ENCODE peak calls at places on chromosomes 2 and 18, in four cellular contexts. B, Q, T and O are unnamed samples.

GRCh38 chr2:10269711-10270610 is 32.7 kb upstream of the HPCAL1 start:
- DNase-seq in B (no peak), Q (peak), T (no peak), O (no peak)

GRCh38 chr2:161436411-161436810 is 20.3 kb downstream of the TBR1 start:
- DNase-seq in B (peak), Q (no peak), T (no peak), O (no peak)

GRCh38 chr2:63488118-63488713 is 100.1 kb downstream of the WDPCP start:
- DNase-seq in B (peak), Q (no peak), T (no peak), O (peak)

GRCh38 chr2:32825291-32825712 is 121.5 kb upstream of the LTBP1 start:
- DNase-seq in B (peak), Q (no peak), T (no peak), O (no peak)

GRCh38 chr2:236637691-236638569 is 68.3 kb downstream of the ACKR3 start:
- DNase-seq in B (peak), Q (no peak), T (no peak), O (no peak)

GRCh38 chr2:71546777-71547281 is 93.5 kb downstream of the DYSF start:
- DNase-seq in B (no peak), Q (no peak), T (no peak), O (no peak)

GRCh38 chr18:3761266-3761665 is 311.3 kb downstream of the TGIF1 start:
- DNase-seq in B (no peak), Q (no peak), T (no peak), O (no peak)

GRCh38 chr2:217037330-217037729 is 177.5 kb upstream of the TNP1 start:
- DNase-seq in B (no peak), Q (no peak), T (no peak), O (no peak)

GRCh38 chr18:36309436-36310391 is 12.2 kb downstream of the FHOD3 start:
- DNase-seq in B (peak), Q (peak), T (peak), O (no peak)

DNA sequence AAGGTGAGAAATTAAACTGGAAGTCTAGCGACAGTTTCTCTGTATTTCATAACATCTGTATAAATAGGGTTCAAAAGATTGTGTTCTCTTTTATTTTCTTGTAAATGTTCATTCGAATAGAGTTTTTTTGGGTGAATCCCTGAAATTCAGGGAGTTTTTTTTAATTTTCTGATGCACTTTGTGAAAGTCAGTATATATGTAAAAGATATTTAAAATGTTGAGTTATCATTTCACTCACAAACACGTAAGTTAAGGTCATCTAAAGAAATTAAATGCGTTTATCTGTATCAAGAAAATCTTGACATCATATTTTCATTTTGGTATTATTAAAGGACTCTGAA is 3.4 kb downstream of the SP9 start:
- DNase-seq in B (no peak), Q (no peak), T (no peak), O (no peak)
- H3K56ac ChIP-seq in B (no peak), Q (no peak), T (no peak), O (no peak)

GRCh38 chr2:8028436-8028835 is 653.4 kb upstream of the ID2 start:
- DNase-seq in B (no peak), Q (no peak), T (no peak), O (no peak)

GRCh38 chr2:8027387-8027786 is 654.5 kb upstream of the ID2 start:
- DNase-seq in B (no peak), Q (no peak), T (no peak), O (no peak)

GRCh38 chr2:8028036-8028435 is 653.8 kb upstream of the ID2 start:
- DNase-seq in B (no peak), Q (no peak), T (no peak), O (no peak)

GRCh38 chr2:8024506-8024905 is 657.4 kb upstream of the ID2 start:
- DNase-seq in B (no peak), Q (no peak), T (no peak), O (no peak)

DNA sequence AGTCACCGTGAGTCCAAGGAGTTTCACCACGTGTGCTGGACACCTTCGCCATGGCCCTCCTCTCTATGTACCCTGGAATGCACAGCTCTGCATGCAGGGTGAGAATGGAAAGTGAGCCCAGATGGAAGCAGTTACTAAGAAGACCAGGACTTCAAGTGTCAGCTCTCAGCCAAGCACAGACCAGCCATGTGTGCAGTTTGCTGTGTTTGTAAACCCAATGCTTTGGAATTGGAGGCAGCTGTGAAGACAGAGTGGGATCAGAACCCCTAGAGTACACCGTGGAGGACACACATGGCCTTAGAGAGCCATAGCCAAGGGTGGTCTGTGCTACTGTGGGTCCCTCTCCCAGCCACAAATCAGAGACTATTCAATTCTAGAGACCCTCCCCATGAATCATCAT is 655.5 kb upstream of the ID2 start:
- DNase-seq in B (no peak), Q (no peak), T (no peak), O (no peak)
- H3K56ac ChIP-seq in B (no peak), Q (no peak), T (no peak), O (no peak)

GRCh38 chr18:39360072-39360471 is 1794.5 kb upstream of the CELF4 start:
- DNase-seq in B (no peak), Q (no peak), T (no peak), O (no peak)
- H3K56ac ChIP-seq in B (no peak), Q (no peak), T (no peak), O (no peak)

GRCh38 chr2:45125232-45125631 is 116.0 kb upstream of the SIX2 start:
- DNase-seq in B (no peak), Q (no peak), T (no peak), O (no peak)

GRCh38 chr2:45128580-45128997 is 119.3 kb upstream of the SIX2 start:
- DNase-seq in B (peak), Q (no peak), T (peak), O (no peak)

GRCh38 chr2:45127321-45127720 is 118.1 kb upstream of the SIX2 start:
- DNase-seq in B (no peak), Q (no peak), T (peak), O (no peak)

GRCh38 chr2:45130758-45131157 is 121.5 kb upstream of the SIX2 start:
- DNase-seq in B (no peak), Q (no peak), T (no peak), O (no peak)

DNA sequence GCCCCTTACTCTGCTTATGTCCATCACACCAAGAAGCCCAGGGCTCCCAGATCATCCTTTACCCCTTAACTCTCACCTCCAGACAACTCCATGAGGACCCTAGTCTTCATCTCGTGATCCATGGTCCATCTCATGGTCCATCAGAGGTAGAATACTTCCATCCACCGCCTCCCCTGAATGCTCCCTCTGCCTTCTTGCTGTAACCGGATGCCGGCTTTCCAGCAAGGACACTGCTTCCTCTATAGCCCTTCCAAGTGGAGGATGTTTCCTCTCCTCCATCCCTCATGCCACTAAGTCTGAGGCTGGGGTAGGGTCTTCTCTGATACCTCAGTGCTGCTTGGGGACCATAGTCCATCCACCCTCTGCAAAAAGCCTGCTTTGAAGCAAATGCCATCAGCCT is 118.6 kb upstream of the SIX2 start:
- DNase-seq in B (no peak), Q (no peak), T (peak), O (no peak)
- H3K56ac ChIP-seq in B (no peak), Q (no peak), T (no peak), O (no peak)

GRCh38 chr18:45249306-45249705 is 366.0 kb upstream of the SLC14A2 start:
- DNase-seq in B (peak), Q (no peak), T (no peak), O (no peak)

GRCh38 chr18:45252474-45252873 is 362.8 kb upstream of the SLC14A2 start:
- DNase-seq in B (no peak), Q (no peak), T (no peak), O (no peak)

GRCh38 chr18:45250479-45250878 is 364.8 kb upstream of the SLC14A2 start:
- DNase-seq in B (no peak), Q (no peak), T (no peak), O (no peak)

GRCh38 chr18:45253973-45254372 is 361.3 kb upstream of the SLC14A2 start:
- DNase-seq in B (no peak), Q (no peak), T (no peak), O (no peak)

DNA sequence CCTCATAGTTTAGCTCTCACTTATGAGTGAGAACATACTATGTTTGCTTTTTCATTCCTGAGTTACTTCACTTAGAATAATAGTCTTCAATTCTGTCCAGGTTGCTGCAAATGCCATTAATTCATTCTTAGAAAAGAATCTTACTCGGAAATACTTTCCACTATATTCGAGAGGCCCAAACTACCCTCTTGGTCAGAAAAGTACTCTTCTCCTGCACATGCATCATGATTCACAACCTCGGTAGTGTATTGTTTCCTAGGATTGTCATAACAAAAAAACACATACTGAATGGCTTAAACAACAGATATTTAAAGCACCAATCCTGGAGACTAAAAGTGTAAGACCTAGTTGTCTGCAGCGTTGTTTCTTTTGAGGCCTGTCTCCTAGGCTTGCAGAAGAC is 364.0 kb upstream of the SLC14A2 start:
- DNase-seq in B (no peak), Q (no peak), T (no peak), O (no peak)
- H3K56ac ChIP-seq in B (no peak), Q (no peak), T (no peak), O (no peak)